ENCODE peak calls at places on chromosomes 13 and 19, in four cellular contexts. E is neural progenitor cell, Q is PC-3, T is MM.1S. J is an unnamed sample.

GRCh38 chr19:38759590-38760003 is 13.7 kb downstream of the LGALS7 start:
- DNase-seq in E (no peak), Q (no peak), T (no peak), J (no peak)

GRCh38 chr19:40756502-40757110 is 5.6 kb downstream of the SNRPA start:
- DNase-seq in E (no peak), Q (peak; percentile 51), T (no peak), J (no peak)

GRCh38 chr13:111460548-111461444 is 140.4 kb downstream of the TEX29 start:
- DNase-seq in E (peak; percentile 80), Q (peak; percentile 31), T (no peak), J (peak; percentile 78)

GRCh38 chr19:35266904-35267817 is 1.6 kb upstream of the USF2 start:
- DNase-seq in E (peak; percentile 49), Q (peak; percentile 12), T (peak; percentile 37), J (peak; percentile 68)

GRCh38 chr13:48891586-48891985 is 84.1 kb upstream of the FNDC3A start:
- DNase-seq in E (no peak), Q (peak; percentile 56), T (no peak), J (peak; percentile 68)

GRCh38 chr13:93875527-93875926 is 604.0 kb downstream of the DCT start:
- DNase-seq in E (no peak), Q (peak; percentile 59), T (no peak), J (peak; percentile 57)

GRCh38 chr19:19546751-19547162 is 8.7 kb downstream of the CILP2 start:
- DNase-seq in E (no peak), Q (no peak), T (no peak), J (no peak)

GRCh38 chr13:48505597-48506091 is 27.2 kb downstream of the RCBTB2 start:
- DNase-seq in E (no peak), Q (no peak), T (peak; percentile 78), J (peak; percentile 19)

GRCh38 chr19:15300533-15301194 is 31.7 kb downstream of the BRD4 start:
- DNase-seq in E (no peak), Q (no peak), T (no peak), J (peak; percentile 93)

GRCh38 chr13:18936104-18936503 is 245.5 kb downstream of the TUBA3C start:
- DNase-seq in E (no peak), Q (no peak), T (no peak), J (peak; percentile 2)

GRCh38 chr13:25489238-25489637 is 117.5 kb downstream of the ATP8A2 start:
- DNase-seq in E (peak; percentile 14), Q (no peak), T (no peak), J (peak; percentile 4)

GRCh38 chr13:43300817-43301216 is 277.4 kb downstream of the DNAJC15 start:
- DNase-seq in E (no peak), Q (no peak), T (no peak), J (peak; percentile 86)

GRCh38 chr19:13588953-13589833 is 82.9 kb upstream of the CACNA1A start:
- DNase-seq in E (peak; percentile 84), Q (peak; percentile 84), T (peak; percentile 38), J (peak; percentile 81)

GRCh38 chr13:71877280-71877653 is 10.3 kb upstream of the DACH1 start:
- DNase-seq in E (peak; percentile 84), Q (no peak), T (no peak), J (no peak)

GRCh38 chr19:8083141-8083540 is 30.6 kb downstream of the CCL25 start:
- DNase-seq in E (no peak), Q (no peak), T (no peak), J (no peak)
- TF ChIP-seq EZH2 in E (no peak), Q (no peak), T (no peak), J (no peak)

GRCh38 chr13:39266426-39266825 is 228.2 kb downstream of the NHLRC3 start:
- DNase-seq in E (no peak), Q (peak; percentile 25), T (no peak), J (no peak)

GRCh38 chr13:39269411-39269810 is 231.2 kb downstream of the NHLRC3 start:
- DNase-seq in E (no peak), Q (no peak), T (no peak), J (no peak)

GRCh38 chr13:39263531-39263930 is 225.3 kb downstream of the NHLRC3 start:
- DNase-seq in E (no peak), Q (no peak), T (no peak), J (no peak)

GRCh38 chr13:39269004-39269403 is 230.7 kb downstream of the NHLRC3 start:
- DNase-seq in E (no peak), Q (no peak), T (no peak), J (no peak)

GRCh38 chr13:39268398-39268797 is 230.1 kb downstream of the NHLRC3 start:
- DNase-seq in E (no peak), Q (no peak), T (peak; percentile 56), J (no peak)
- H3K9ac ChIP-seq in E (no peak overlapping the region), Q (no peak overlapping the region), T (no peak overlapping the region), J (no peak overlapping the region)

GRCh38 chr19:47258434-47258833 is 2.1 kb downstream of the CCDC9 start:
- DNase-seq in E (no peak), Q (no peak), T (no peak), J (no peak)

GRCh38 chr19:47257411-47258169 is 1.3 kb downstream of the CCDC9 start:
- DNase-seq in E (no peak), Q (no peak), T (no peak), J (no peak)

GRCh38 chr19:47258895-47259555 is 2.7 kb downstream of the CCDC9 start:
- DNase-seq in E (no peak), Q (no peak), T (no peak), J (no peak)

GRCh38 chr19:47255947-47256687 is at the start of gene CCDC9:
- DNase-seq in E (peak; percentile 99), Q (peak; percentile 91), T (peak; percentile 97), J (peak; percentile 98)

GRCh38 chr19:47256688-47257410 is 524 bp downstream of the CCDC9 start:
- DNase-seq in E (peak; percentile 100), Q (peak; percentile 94), T (peak; percentile 99), J (peak; percentile 100)
- H3F3A ChIP-seq in E (peaks cover 21% of the 10 kb centered on the region), Q (peaks cover 10% of the 10 kb centered on the region), T (peaks cover 11% of the 10 kb centered on the region), J (peaks cover 26% of the 10 kb centered on the region)

GRCh38 chr19:29872224-29872731 is 60.5 kb downstream of the CCNE1 start:
- DNase-seq in E (peak; percentile 81), Q (no peak), T (no peak), J (peak; percentile 34)

GRCh38 chr19:29875931-29876330 is 64.1 kb downstream of the CCNE1 start:
- DNase-seq in E (no peak), Q (no peak), T (no peak), J (no peak)

GRCh38 chr19:29873801-29874575 is 62.2 kb downstream of the CCNE1 start:
- DNase-seq in E (no peak), Q (no peak), T (no peak), J (no peak)

GRCh38 chr19:29871143-29871542 is 59.4 kb downstream of the CCNE1 start:
- DNase-seq in E (no peak), Q (no peak), T (no peak), J (no peak)

DNA sequence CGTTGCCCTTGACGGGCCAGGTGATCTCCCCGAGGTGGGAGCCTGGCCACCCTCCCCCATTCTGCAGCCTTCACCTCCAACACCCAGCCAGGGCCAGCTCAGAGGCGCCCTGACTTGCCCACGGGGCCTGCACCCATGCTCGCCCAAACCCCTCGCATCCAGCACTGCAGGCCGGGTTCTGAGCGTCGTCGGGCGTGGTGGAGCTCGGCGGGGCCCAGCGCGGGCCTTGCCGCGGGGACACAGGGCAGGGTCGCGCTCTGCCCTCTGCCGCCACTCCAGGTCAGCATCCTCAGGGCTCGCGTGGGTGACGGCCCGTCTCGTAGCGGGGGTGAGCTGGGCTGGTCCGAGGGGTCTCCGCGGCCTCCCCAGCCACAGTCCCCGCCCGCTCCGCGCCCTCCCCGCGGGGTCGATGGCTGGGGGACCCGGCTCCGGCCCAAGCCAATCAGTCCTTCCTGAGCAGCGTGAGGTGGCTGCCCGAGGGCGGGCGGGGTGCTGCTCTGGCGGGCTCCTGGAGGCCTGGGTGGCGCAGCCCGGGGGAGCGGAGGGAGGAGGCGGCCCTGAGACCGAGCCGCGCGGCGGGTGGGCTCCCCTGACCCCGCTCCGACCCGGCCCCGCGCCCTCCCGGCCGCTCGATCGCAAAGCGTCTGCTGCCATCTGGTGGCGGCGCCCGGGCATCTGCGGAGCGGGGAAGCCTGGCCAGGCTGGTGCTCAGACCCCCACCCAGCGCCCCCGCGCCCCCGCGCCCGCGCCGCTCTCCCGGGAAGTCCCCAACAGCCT is 61.4 kb downstream of the CCNE1 start:
- DNase-seq in E (peak; percentile 86), Q (peak; percentile 43), T (peak; percentile 12), J (peak; percentile 57)
- TF ChIP-seq EZH2 in E (peak; percentile 63), Q (no peak), T (no peak), J (no peak)

GRCh38 chr19:3762130-3762473 is 380 bp upstream of the MRPL54 start:
- DNase-seq in E (no peak), Q (no peak), T (no peak), J (no peak)
- H3K9ac ChIP-seq in E (no peak overlapping the region), Q (peak overlapping the region; percentile 99), T (no peak overlapping the region), J (peak overlapping the region; percentile 90)

DNA sequence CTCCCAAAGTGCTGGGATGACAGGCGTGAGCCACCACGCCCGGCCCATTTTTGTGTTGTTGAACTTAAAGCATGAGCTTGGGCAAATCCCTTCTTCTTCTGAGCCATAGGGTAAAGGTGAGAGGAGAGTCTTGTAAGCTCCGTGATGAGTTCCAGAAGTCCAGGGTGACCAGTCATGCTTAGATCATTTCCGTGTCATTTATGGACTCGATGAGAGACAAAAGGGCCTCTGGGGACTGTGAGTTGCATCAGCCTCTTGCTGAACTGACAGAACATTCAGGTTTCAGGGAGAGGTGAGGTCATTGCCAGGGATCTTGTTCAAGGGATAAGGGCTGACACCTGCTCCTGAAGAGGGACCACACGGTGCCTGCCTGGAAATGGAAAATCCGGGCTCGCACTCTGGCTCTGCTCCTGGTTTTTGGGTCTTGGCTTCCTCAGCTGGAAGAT is 53.6 kb downstream of the GADD45B start:
- DNase-seq in E (no peak), Q (peak; percentile 98), T (no peak), J (peak; percentile 97)
- H3F3A ChIP-seq in E (peaks cover 11% of the 10 kb centered on the region), Q (peaks cover 6% of the 10 kb centered on the region), T (peaks cover 4% of the 10 kb centered on the region), J (peaks cover 46% of the 10 kb centered on the region)

GRCh38 chr19:2942928-2943640 is 1.7 kb downstream of the ZNF77 start:
- DNase-seq in E (no peak), Q (no peak), T (no peak), J (no peak)

GRCh38 chr19:2945575-2946184 is 909 bp upstream of the ZNF77 start:
- DNase-seq in E (no peak), Q (no peak), T (no peak), J (peak; percentile 16)

GRCh38 chr19:2949939-2950285 is 5.1 kb upstream of the ZNF77 start:
- DNase-seq in E (no peak), Q (peak; percentile 4), T (no peak), J (peak; percentile 32)

GRCh38 chr19:2944403-2944774 is 382 bp downstream of the ZNF77 start:
- DNase-seq in E (no peak), Q (no peak), T (no peak), J (no peak)

DNA sequence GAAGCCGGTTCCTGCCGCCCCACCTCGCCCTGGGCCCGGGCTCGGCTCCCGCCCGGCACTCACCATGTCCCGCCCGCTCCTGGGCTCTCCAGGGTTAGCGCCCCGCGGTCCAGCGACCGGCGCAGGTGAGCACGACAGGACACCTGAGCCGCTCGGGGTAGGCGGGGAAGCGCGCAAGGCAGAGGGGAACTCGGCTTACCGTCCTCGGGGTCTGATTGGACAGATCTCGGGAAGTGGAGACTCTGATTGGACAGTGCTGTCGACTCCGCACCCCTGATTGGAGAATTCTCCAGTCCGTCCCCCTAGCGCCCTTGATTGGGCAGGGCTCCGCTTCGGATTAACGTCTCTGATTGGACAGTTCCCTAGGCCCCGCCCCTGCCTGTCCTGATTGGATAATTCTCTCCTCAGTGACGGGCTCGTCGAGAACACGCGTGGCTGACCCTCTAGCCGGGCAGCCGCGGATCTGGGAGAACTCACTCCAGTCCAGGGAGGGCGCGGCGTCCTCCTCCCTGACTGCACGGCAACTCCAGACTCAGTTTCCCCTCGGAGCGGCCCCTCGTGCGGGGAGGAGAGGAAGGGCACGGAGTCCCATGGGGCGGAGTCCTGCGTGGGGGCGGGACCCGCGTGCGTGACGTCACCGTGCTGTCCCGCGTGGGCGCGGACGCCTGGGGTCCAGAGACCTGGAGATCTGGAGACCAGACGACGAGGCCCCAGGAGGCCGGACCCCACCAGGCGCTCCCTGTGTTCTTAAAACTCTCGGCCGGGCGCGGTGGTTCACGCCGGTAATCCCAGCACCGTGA is at the start of gene ZNF77:
- DNase-seq in E (peak; percentile 99), Q (peak; percentile 98), T (no peak), J (peak; percentile 99)
- TF ChIP-seq EZH2 in E (peak; percentile 2), Q (no peak), T (no peak), J (no peak)